ENCODE peak calls at places on chromosomes 4 and X, in four cellular contexts. S is endodermal cell; U is iris pigment epithelial cell; F is activated T-helper 1 cell treated with anti-CD3 and anti-CD28 coated beads, Interleukin-2, amount 50 U/mL, for 16 hours. X is an unnamed sample.

GRCh38 chrX:111244238-111244750 is 26.0 kb downstream of the CAPN6 start:
- DNase-seq in U (peak; percentile 27), S (no peak), F (no peak), X (no peak)

GRCh38 chr4:174225247-174226054 is 58.0 kb downstream of the FBXO8 start:
- DNase-seq in F (no peak), S (no peak), U (no peak), X (no peak)

GRCh38 chrX:38220936-38221386 is 290 bp upstream of the SRPX start:
- DNase-seq in U (no peak), S (no peak), F (no peak), X (no peak)

GRCh38 chr4:83340692-83341343 is 6.2 kb upstream of the HPSE start:
- DNase-seq in U (no peak), S (no peak), F (no peak), X (no peak)

GRCh38 chrX:37879692-37880091 is 32.3 kb upstream of the DYNLT3 start:
- DNase-seq in F (no peak), S (no peak), U (no peak), X (no peak)

GRCh38 chr4:41632481-41633073 is 94.6 kb downstream of the LIMCH1 start:
- DNase-seq in F (no peak), S (no peak), U (peak; percentile 43), X (no peak)

GRCh38 chrX:100720301-100720700 is 11.6 kb downstream of the SYTL4 start:
- DNase-seq in F (no peak), U (no peak), S (no peak), X (no peak)

GRCh38 chr4:110344165-110344564 is 131.8 kb upstream of the ENPEP start:
- DNase-seq in S (peak; percentile 72), F (no peak), U (peak; percentile 4), X (no peak)

GRCh38 chr4:22607382-22607781 is 85.4 kb upstream of the GBA3 start:
- DNase-seq in F (no peak), U (peak; percentile 28), S (peak; percentile 69), X (no peak)

GRCh38 chr4:47538516-47538915 is 53.4 kb downstream of the ATP10D start:
- DNase-seq in F (no peak), U (peak; percentile 74), S (no peak), X (no peak)

GRCh38 chr4:6468376-6468775 is 4.0 kb downstream of the PPP2R2C start:
- DNase-seq in U (no peak), F (no peak), S (peak; percentile 24), X (no peak)

GRCh38 chrX:18098704-18099103 is 122.0 kb downstream of the BEND2 start:
- DNase-seq in F (no peak), S (peak; percentile 54), U (no peak), X (no peak)

GRCh38 chrX:117972681-117973080 is 143.9 kb downstream of the KLHL13 start:
- DNase-seq in F (no peak), U (no peak), S (peak; percentile 39), X (peak; percentile 49)

GRCh38 chrX:54540289-54540688 is 10.3 kb downstream of the GNL3L start:
- DNase-seq in F (no peak), S (no peak), U (peak; percentile 79), X (peak; percentile 39)

GRCh38 chrX:154396948-154397887 is 959 bp upstream of the RPL10 start:
- DNase-seq in U (peak; percentile 59), F (no peak), S (peak; percentile 84), X (peak; percentile 71)

GRCh38 chrX:119753639-119754257 is 4.6 kb upstream of the SOWAHD start:
- DNase-seq in S (peak; percentile 61), U (peak; percentile 36), F (no peak), X (no peak)

GRCh38 chr4:8913858-8914460 is 42.3 kb upstream of the HMX1 start:
- DNase-seq in S (no peak), U (no peak), F (no peak), X (no peak)

GRCh38 chr4:20735931-20736330 is 35.7 kb downstream of the PACRGL start:
- DNase-seq in S (no peak), U (no peak), F (no peak), X (no peak)

GRCh38 chrX:70039758-70040157 is 10.0 kb downstream of the AWAT2 start:
- DNase-seq in U (no peak), S (no peak), F (no peak), X (no peak)

GRCh38 chr4:80610845-80611244 is 275.3 kb downstream of the CFAP299 start:
- DNase-seq in U (peak; percentile 7), F (no peak), S (no peak), X (no peak)

X was measured in SJSA1.